ENCODE peak calls at places on chromosomes 2 and 18, in six cellular contexts. A is GM23338, N is stomach, Q is HL-60, L is breast epithelium, E is HCT116. B is an unnamed sample.
A peak's percentile ranks its signal among the peaks of the same experiment; 100 is the strongest.

GRCh38 chr2:10620481-10620880 is 69.3 kb downstream of the NOL10 start:
- DNase-seq in A (no peak), E (no peak), Q (peak; percentile 10), L (no peak), N (no peak), B (no peak)

GRCh38 chr2:212892193-212892592 is 259.2 kb downstream of the IKZF2 start:
- DNase-seq in L (no peak), Q (no peak), A (peak; percentile 71), N (no peak), E (peak; percentile 55), B (no peak)

GRCh38 chr2:231522418-231523180 is 7.6 kb downstream of the NMUR1 start:
- DNase-seq in A (no peak), Q (no peak), E (no peak), N (no peak), L (no peak), B (no peak)

GRCh38 chr18:38198956-38199355 is 633.4 kb upstream of the CELF4 start:
- DNase-seq in A (peak; percentile 45), N (no peak), Q (no peak), L (no peak), E (no peak), B (no peak)

GRCh38 chr2:233428008-233428407 is 73.7 kb downstream of the DGKD start:
- DNase-seq in A (no peak), Q (no peak), L (no peak), E (no peak), N (peak; percentile 24), B (no peak)

GRCh38 chr2:95025406-95026319 is at the start of gene MAL:
- DNase-seq in A (peak; percentile 84), N (peak; percentile 40), L (no peak), Q (no peak), E (no peak), B (no peak)

GRCh38 chr2:133791191-133791590 is 222.9 kb upstream of the NCKAP5 start:
- DNase-seq in A (no peak), Q (no peak), L (no peak), N (no peak), E (no peak), B (no peak)

GRCh38 chr18:71485578-71485977 is 1058.6 kb downstream of the CBLN2 start:
- DNase-seq in A (no peak), N (no peak), Q (no peak), E (no peak), L (no peak), B (no peak)

GRCh38 chr2:4246364-4247131 is 543.2 kb downstream of the DCDC2C start:
- DNase-seq in E (no peak), N (no peak), Q (no peak), A (peak; percentile 24), L (no peak), B (no peak)

GRCh38 chr2:239214725-239215124 is 186.1 kb downstream of the HDAC4 start:
- DNase-seq in A (no peak), E (no peak), N (no peak), L (no peak), Q (no peak), B (no peak)

GRCh38 chr18:37322497-37323035 is 243.0 kb downstream of the CELF4 start:
- DNase-seq in N (peak; percentile 42), L (no peak), Q (no peak), E (peak; percentile 26), A (peak; percentile 88), B (no peak)

GRCh38 chr2:14815201-14815600 is 182.7 kb downstream of the LRATD1 start:
- DNase-seq in N (no peak), L (no peak), E (no peak), Q (no peak), A (no peak), B (no peak)

GRCh38 chr2:126715576-126716406 is 59.8 kb downstream of the GYPC start:
- DNase-seq in E (no peak), A (no peak), N (no peak), Q (no peak), L (no peak), B (no peak)

GRCh38 chr2:20429528-20429927 is 17.3 kb upstream of the RHOB start:
- DNase-seq in A (no peak), E (no peak), L (no peak), N (peak; percentile 27), Q (no peak), B (no peak)

GRCh38 chr2:64768426-64769033 is 114.8 kb upstream of the SERTAD2 start:
- DNase-seq in A (peak; percentile 28), Q (no peak), N (no peak), E (no peak), L (no peak), B (no peak)

GRCh38 chr2:105629634-105630033 is 115.1 kb upstream of the NCK2 start:
- DNase-seq in N (no peak), Q (no peak), E (no peak), L (no peak), A (no peak), B (no peak)

GRCh38 chr2:161677634-161678033 is 53.4 kb downstream of the SLC4A10 start:
- DNase-seq in A (no peak), Q (no peak), L (no peak), E (no peak), N (no peak), B (no peak)

GRCh38 chr2:166628478-166629136 is 134.6 kb upstream of the SCN7A start:
- DNase-seq in E (no peak), L (no peak), Q (no peak), N (no peak), A (peak; percentile 68), B (no peak)

GRCh38 chr18:79610461-79611039 is 69.1 kb upstream of the CTDP1 start:
- DNase-seq in A (no peak), L (no peak), N (no peak), E (no peak), Q (no peak), B (peak; percentile 63)

GRCh38 chr18:64807560-64807959 is 658.7 kb upstream of the LINC00305 start:
- DNase-seq in A (no peak), N (no peak), Q (no peak), E (no peak), L (no peak), B (no peak)

GRCh38 chr2:134457353-134457752 is 203.5 kb downstream of the MGAT5 start:
- DNase-seq in Q (no peak), L (no peak), E (no peak), N (peak; percentile 15), A (no peak), B (no peak)

GRCh38 chr18:8699948-8700347 is 5.4 kb upstream of the MTCL1 start:
- DNase-seq in N (no peak), A (no peak), L (peak; percentile 42), E (no peak), Q (peak; percentile 15), B (no peak)

GRCh38 chr2:225738735-225739134 is 339.2 kb downstream of the NYAP2 start:
- DNase-seq in L (no peak), N (no peak), A (no peak), E (no peak), Q (no peak), B (no peak)
- TF ChIP-seq POLR2AphosphoS5 in L (no peak), N (no peak), A (no peak), E (no peak), Q (no peak), B (no peak)

GRCh38 chr2:113767811-113768210 is 11.4 kb upstream of the SLC35F5 start:
- DNase-seq in Q (no peak), N (no peak), L (no peak), A (no peak), E (no peak), B (no peak)

GRCh38 chr2:113760400-113760799 is 4.0 kb upstream of the SLC35F5 start:
- DNase-seq in N (no peak), L (no peak), Q (no peak), E (no peak), A (no peak), B (no peak)

GRCh38 chr2:113757059-113757657 is 716 bp upstream of the SLC35F5 start:
- DNase-seq in L (no peak), E (no peak), Q (no peak), N (no peak), A (peak; percentile 1), B (no peak)

DNA sequence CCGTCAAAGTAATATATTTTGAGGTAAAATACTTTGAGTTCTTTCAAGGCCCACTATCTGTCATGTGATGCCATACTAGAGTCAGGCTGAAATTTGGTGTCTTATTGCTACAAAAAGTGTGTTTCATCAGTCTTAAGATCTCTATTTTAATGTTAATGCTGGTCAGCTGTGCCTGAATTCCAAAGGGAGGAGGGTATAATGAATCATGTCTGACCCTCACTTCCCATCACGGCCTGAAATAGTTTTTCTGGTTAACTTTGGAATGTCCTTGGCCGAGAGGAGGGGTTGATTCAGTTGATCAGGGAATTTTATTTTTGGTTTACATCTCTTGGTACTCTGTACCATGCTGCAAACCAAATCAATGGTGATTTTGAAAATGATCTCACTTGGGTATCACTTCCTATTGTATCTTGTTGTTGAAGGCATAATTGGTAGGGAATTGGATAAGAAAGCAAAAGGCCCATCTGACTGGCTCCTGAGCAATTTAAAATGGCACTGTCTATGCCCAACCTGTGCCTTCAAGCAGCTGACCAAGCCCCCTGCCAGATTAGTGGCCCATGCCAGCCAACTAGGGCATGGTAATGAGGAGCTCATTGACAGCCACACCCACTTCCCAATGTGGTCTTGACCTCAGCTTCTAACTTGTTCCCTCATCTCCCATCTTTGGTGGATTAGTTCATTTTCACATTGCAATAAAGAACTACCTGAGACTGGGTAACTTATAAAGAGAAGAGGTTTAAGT is 6.1 kb upstream of the SLC35F5 start:
- DNase-seq in L (no peak), A (peak; percentile 38), N (no peak), Q (no peak), E (no peak), B (no peak)
- TF ChIP-seq POLR2AphosphoS5 in L (no peak), A (no peak), N (no peak), Q (no peak), E (no peak), B (no peak)

DNA sequence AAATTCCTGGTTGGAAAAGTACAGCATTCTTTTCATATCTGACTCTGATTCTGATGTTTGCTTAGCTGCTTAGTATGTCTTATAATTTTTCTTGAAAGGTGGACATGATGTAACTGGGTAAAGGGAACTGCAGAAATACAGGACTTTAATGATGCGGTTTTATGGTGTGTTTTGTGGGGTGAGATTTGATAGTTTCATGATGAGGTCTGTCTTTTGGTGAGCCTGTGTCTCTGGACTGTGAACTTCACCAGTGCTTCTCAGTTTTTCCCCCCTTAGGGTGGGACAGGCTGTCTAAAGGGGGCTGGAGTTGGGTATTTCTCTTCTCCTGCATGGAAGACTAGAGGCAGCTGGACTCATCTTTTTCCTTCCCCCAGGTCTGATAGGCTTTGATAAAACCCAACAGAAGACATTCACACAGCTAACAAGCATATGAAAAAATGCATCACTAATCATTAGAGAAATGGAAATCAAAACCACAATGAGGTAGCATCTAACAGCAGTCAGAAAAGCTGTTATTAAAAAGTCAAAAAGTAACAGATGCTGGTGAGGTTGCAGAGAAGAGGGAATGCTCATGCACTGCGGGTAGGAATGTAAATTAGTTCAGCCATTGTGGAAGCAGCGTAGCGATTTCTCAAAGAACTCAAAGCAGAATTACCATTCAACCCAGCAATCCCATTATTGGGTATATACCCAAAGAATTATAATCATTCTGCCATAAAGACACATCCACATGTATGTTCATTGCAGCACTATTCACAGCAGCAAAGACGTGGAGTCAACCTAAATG is 77.6 kb downstream of the EPC2 start:
- DNase-seq in A (no peak), L (no peak), N (no peak), E (no peak), Q (no peak), B (no peak)
- TF ChIP-seq POLR2AphosphoS5 in A (no peak), L (no peak), N (no peak), E (no peak), Q (no peak), B (no peak)

DNA sequence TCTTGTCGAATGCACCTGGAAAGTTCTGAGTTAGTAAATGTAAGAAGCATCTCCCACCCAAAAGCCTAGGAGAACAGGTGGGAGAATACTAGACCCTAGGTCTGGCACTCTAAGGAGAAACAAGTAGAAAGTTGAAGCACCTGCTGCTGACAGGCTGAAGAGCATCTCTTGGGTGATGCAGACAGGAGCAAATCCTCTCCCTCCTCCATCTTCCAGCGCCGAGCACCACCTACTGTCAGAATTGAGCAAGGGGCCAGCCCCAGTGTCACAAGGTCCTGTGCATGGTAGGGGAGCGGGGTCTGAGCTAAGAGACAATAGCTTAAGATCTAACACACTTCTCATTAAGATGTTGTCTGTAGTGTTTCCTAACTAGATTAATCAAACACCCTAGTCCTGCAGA is 52.9 kb downstream of the HK2 start:
- DNase-seq in L (no peak), A (no peak), Q (no peak), N (no peak), E (no peak), B (no peak)
- TF ChIP-seq POLR2AphosphoS5 in L (no peak), A (no peak), Q (no peak), N (no peak), E (no peak), B (no peak)

B was measured in spleen.